ENCODE peak calls at places on chromosomes 13 and 19, in five cellular contexts. V is brain microvascular endothelial cell; C is stimulated activated CD8-positive, alpha-beta memory T cell treated with anti-CD3 and anti-CD28 coated beads, Interleukin-15, amount 100 ng/mL, for 1 hour; P is stimulated activated naive CD4-positive, alpha-beta T cell; T is SJSA1. D is an unnamed sample.

GRCh38 chr13:27168870-27169525 is 2.6 kb downstream of the USP12 start:
- DNase-seq in V (no peak), C (no peak), P (no peak), T (no peak), D (no peak)

GRCh38 chr19:4119763-4120162 is 4.2 kb downstream of the MAP2K2 start:
- DNase-seq in V (no peak), C (no peak), P (no peak), T (no peak), D (no peak)

GRCh38 chr13:79128158-79128557 is 277.9 kb downstream of the RBM26 start:
- DNase-seq in V (peak; percentile 6), C (no peak), P (no peak), T (no peak), D (no peak)

GRCh38 chr19:15259900-15260299 is 27.7 kb upstream of the EPHX3 start:
- DNase-seq in V (no peak), C (no peak), P (no peak), T (no peak), D (no peak)

GRCh38 chr19:40995355-40995754 is 4.3 kb downstream of the CYP2B6 start:
- DNase-seq in V (no peak), C (no peak), P (no peak), T (no peak), D (no peak)

GRCh38 chr13:93344048-93344447 is 117.4 kb downstream of the GPC6 start:
- DNase-seq in V (no peak), C (no peak), P (no peak), T (no peak), D (no peak)

GRCh38 chr13:99313473-99313872 is 6.3 kb upstream of the GPR183 start:
- DNase-seq in V (no peak), C (no peak), P (no peak), T (no peak), D (no peak)

GRCh38 chr19:39969266-39969665 is 1.7 kb upstream of the PSMC4 start:
- DNase-seq in V (no peak), C (no peak), P (no peak), T (no peak), D (no peak)

GRCh38 chr13:98476106-98476505 is 100.8 kb downstream of the STK24 start:
- DNase-seq in V (no peak), C (peak; percentile 13), P (no peak), T (no peak), D (no peak)

GRCh38 chr19:17671906-17672305 is 16.2 kb downstream of the UNC13A start:
- DNase-seq in V (peak; percentile 55), C (no peak), P (no peak), T (no peak), D (no peak)

GRCh38 chr13:21657538-21657937 is 13.3 kb upstream of the FGF9 start:
- DNase-seq in V (peak; percentile 80), C (no peak), P (no peak), T (no peak), D (no peak)

D was measured in activated T-helper 1 cell treated with anti-CD3 and anti-CD28 coated beads, Interleukin-2, amount 50 U/mL, for 16 hours.